ENCODE peak calls at places on chromosomes 3 and 15, in five cellular contexts. T is foreskin fibroblast, A is EH, O is activated T-cell treated with anti-CD3 and anti-CD28 coated beads for 4 hours, J is stomach. V is an unnamed sample.

GRCh38 chr15:57572463-57572862 is 19.2 kb upstream of the MYZAP start:
- DNase-seq in T (peak; percentile 48), A (no peak), O (no peak), J (no peak), V (no peak)

GRCh38 chr3:159964166-159964973 is 24.3 kb upstream of the IL12A start:
- DNase-seq in T (peak; percentile 66), A (peak; percentile 88), O (no peak), J (no peak), V (no peak)

GRCh38 chr15:83919319-83919830 is 265.5 kb downstream of the ADAMTSL3 start:
- DNase-seq in T (no peak), A (no peak), O (no peak), J (no peak), V (no peak)

GRCh38 chr3:53154731-53155320 is 6.2 kb upstream of the PRKCD start:
- DNase-seq in T (no peak), A (no peak), O (no peak), J (peak; percentile 53), V (no peak)

GRCh38 chr15:35306361-35306981 is 221.4 kb upstream of the NANOGP8 start:
- DNase-seq in T (peak; percentile 75), A (peak; percentile 88), O (no peak), J (no peak), V (no peak)

GRCh38 chr3:114706591-114707224 is 412.9 kb downstream of the TIGIT start:
- DNase-seq in T (peak; percentile 63), A (peak; percentile 43), O (no peak), J (no peak), V (no peak)

GRCh38 chr15:75460646-75461045 is 9.2 kb upstream of the SIN3A start:
- DNase-seq in T (no peak), A (no peak), O (no peak), J (no peak), V (no peak)

GRCh38 chr3:138812806-138813205 is 21.9 kb downstream of the PIK3CB start:
- DNase-seq in T (peak; percentile 32), A (peak; percentile 15), O (no peak), J (no peak), V (no peak)

GRCh38 chr3:47000922-47001730 is 21.7 kb downstream of the NBEAL2 start:
- DNase-seq in T (no peak), A (no peak), O (no peak), J (no peak), V (no peak)

GRCh38 chr3:100277255-100277800 is 16.5 kb downstream of the TBC1D23 start:
- DNase-seq in T (no peak), A (no peak), O (no peak), J (no peak), V (no peak)

GRCh38 chr3:142276780-142277179 is 51.4 kb upstream of the GK5 start:
- DNase-seq in T (peak; percentile 52), A (peak; percentile 50), O (no peak), J (no peak), V (no peak)

GRCh38 chr15:74196175-74196574 is 6.4 kb downstream of the STRA6 start:
- DNase-seq in T (peak; percentile 78), A (peak; percentile 98), O (no peak), J (peak; percentile 65), V (no peak)